ENCODE peak calls at places on chromosomes 13 and 19, in six cellular contexts. One of them, this sample, is unnamed.

GRCh38 chr19:15476334-15476733 is 3.0 kb downstream of the PGLYRP2 start:
- DNase-seq in left lung: no peak
- DNase-seq in psoas muscle: no peak
- DNase-seq in RWPE1: no peak
- DNase-seq in fibroblast of lung: no peak
- DNase-seq in stimulated activated CD8-positive, alpha-beta memory T cell treated with anti-CD3 and anti-CD28 coated beads, Interleukin-12 subunit alpha, Interleukin-12 subunit beta, amount 100 ng/mL, for 1 hour: no peak
- DNase-seq in this sample: no peak

GRCh38 chr19:10670187-10670586 is 16.0 kb downstream of the ILF3 start:
- DNase-seq in left lung: no peak
- DNase-seq in psoas muscle: no peak
- DNase-seq in RWPE1: no peak
- DNase-seq in fibroblast of lung: no peak
- DNase-seq in stimulated activated CD8-positive, alpha-beta memory T cell treated with anti-CD3 and anti-CD28 coated beads, Interleukin-12 subunit alpha, Interleukin-12 subunit beta, amount 100 ng/mL, for 1 hour: no peak
- DNase-seq in this sample: no peak

GRCh38 chr13:93714171-93714570 is 487.6 kb downstream of the GPC6 start:
- DNase-seq in left lung: no peak
- DNase-seq in psoas muscle: no peak
- DNase-seq in RWPE1: no peak
- DNase-seq in fibroblast of lung: no peak
- DNase-seq in stimulated activated CD8-positive, alpha-beta memory T cell treated with anti-CD3 and anti-CD28 coated beads, Interleukin-12 subunit alpha, Interleukin-12 subunit beta, amount 100 ng/mL, for 1 hour: no peak
- DNase-seq in this sample: no peak

GRCh38 chr13:19089315-19089714 is 92.3 kb downstream of the TUBA3C start:
- DNase-seq in left lung: no peak
- DNase-seq in psoas muscle: no peak
- DNase-seq in RWPE1: no peak
- DNase-seq in fibroblast of lung: no peak
- DNase-seq in stimulated activated CD8-positive, alpha-beta memory T cell treated with anti-CD3 and anti-CD28 coated beads, Interleukin-12 subunit alpha, Interleukin-12 subunit beta, amount 100 ng/mL, for 1 hour: no peak
- DNase-seq in this sample: no peak

GRCh38 chr13:79830426-79830825 is 349.5 kb downstream of the NDFIP2 start:
- DNase-seq in left lung: no peak
- DNase-seq in psoas muscle: no peak
- DNase-seq in RWPE1: no peak
- DNase-seq in fibroblast of lung: no peak
- DNase-seq in stimulated activated CD8-positive, alpha-beta memory T cell treated with anti-CD3 and anti-CD28 coated beads, Interleukin-12 subunit alpha, Interleukin-12 subunit beta, amount 100 ng/mL, for 1 hour: no peak
- DNase-seq in this sample: no peak

GRCh38 chr13:60331249-60332012 is 65.6 kb upstream of the TDRD3 start:
- DNase-seq in left lung: no peak
- DNase-seq in psoas muscle: no peak
- DNase-seq in RWPE1: no peak
- DNase-seq in fibroblast of lung: no peak
- DNase-seq in stimulated activated CD8-positive, alpha-beta memory T cell treated with anti-CD3 and anti-CD28 coated beads, Interleukin-12 subunit alpha, Interleukin-12 subunit beta, amount 100 ng/mL, for 1 hour: no peak
- DNase-seq in this sample: no peak

GRCh38 chr13:111099292-111099691 is 15.8 kb upstream of the ARHGEF7 start:
- DNase-seq in left lung: no peak
- DNase-seq in psoas muscle: no peak
- DNase-seq in RWPE1: no peak
- DNase-seq in fibroblast of lung: no peak
- DNase-seq in stimulated activated CD8-positive, alpha-beta memory T cell treated with anti-CD3 and anti-CD28 coated beads, Interleukin-12 subunit alpha, Interleukin-12 subunit beta, amount 100 ng/mL, for 1 hour: no peak
- DNase-seq in this sample: no peak

GRCh38 chr13:94780421-94780820 is 68.1 kb upstream of the SOX21 start:
- DNase-seq in left lung: no peak
- DNase-seq in psoas muscle: no peak
- DNase-seq in RWPE1: no peak
- DNase-seq in fibroblast of lung: no peak
- DNase-seq in stimulated activated CD8-positive, alpha-beta memory T cell treated with anti-CD3 and anti-CD28 coated beads, Interleukin-12 subunit alpha, Interleukin-12 subunit beta, amount 100 ng/mL, for 1 hour: no peak
- DNase-seq in this sample: no peak

GRCh38 chr13:24443366-24443765 is 69.2 kb downstream of the PARP4 start:
- DNase-seq in left lung: no peak
- DNase-seq in psoas muscle: no peak
- DNase-seq in RWPE1: no peak
- DNase-seq in fibroblast of lung: no peak
- DNase-seq in stimulated activated CD8-positive, alpha-beta memory T cell treated with anti-CD3 and anti-CD28 coated beads, Interleukin-12 subunit alpha, Interleukin-12 subunit beta, amount 100 ng/mL, for 1 hour: no peak
- DNase-seq in this sample: no peak

GRCh38 chr19:3538965-3539742 is at the start of gene TEKTIP1:
- DNase-seq in left lung: no peak
- DNase-seq in psoas muscle: no peak
- DNase-seq in RWPE1: no peak
- DNase-seq in fibroblast of lung: no peak
- DNase-seq in stimulated activated CD8-positive, alpha-beta memory T cell treated with anti-CD3 and anti-CD28 coated beads, Interleukin-12 subunit alpha, Interleukin-12 subunit beta, amount 100 ng/mL, for 1 hour: no peak
- DNase-seq in this sample: peak

GRCh38 chr13:52995946-52996345 is 32.7 kb upstream of the OLFM4 start:
- DNase-seq in left lung: no peak
- DNase-seq in psoas muscle: no peak
- DNase-seq in RWPE1: no peak
- DNase-seq in fibroblast of lung: no peak
- DNase-seq in stimulated activated CD8-positive, alpha-beta memory T cell treated with anti-CD3 and anti-CD28 coated beads, Interleukin-12 subunit alpha, Interleukin-12 subunit beta, amount 100 ng/mL, for 1 hour: no peak
- DNase-seq in this sample: no peak

GRCh38 chr19:18768997-18769891 is 21.9 kb downstream of the COMP start:
- DNase-seq in left lung: peak
- DNase-seq in psoas muscle: no peak
- DNase-seq in RWPE1: no peak
- DNase-seq in fibroblast of lung: no peak
- DNase-seq in stimulated activated CD8-positive, alpha-beta memory T cell treated with anti-CD3 and anti-CD28 coated beads, Interleukin-12 subunit alpha, Interleukin-12 subunit beta, amount 100 ng/mL, for 1 hour: no peak
- DNase-seq in this sample: no peak

GRCh38 chr19:49581007-49581508 is at the start of gene PRRG2:
- DNase-seq in left lung: peak
- DNase-seq in psoas muscle: no peak
- DNase-seq in RWPE1: no peak
- DNase-seq in fibroblast of lung: no peak
- DNase-seq in stimulated activated CD8-positive, alpha-beta memory T cell treated with anti-CD3 and anti-CD28 coated beads, Interleukin-12 subunit alpha, Interleukin-12 subunit beta, amount 100 ng/mL, for 1 hour: no peak
- DNase-seq in this sample: no peak

GRCh38 chr19:47405197-47405550 is 14.2 kb downstream of the MEIS3 start:
- DNase-seq in left lung: no peak
- DNase-seq in psoas muscle: no peak
- DNase-seq in RWPE1: no peak
- DNase-seq in fibroblast of lung: no peak
- DNase-seq in stimulated activated CD8-positive, alpha-beta memory T cell treated with anti-CD3 and anti-CD28 coated beads, Interleukin-12 subunit alpha, Interleukin-12 subunit beta, amount 100 ng/mL, for 1 hour: no peak
- DNase-seq in this sample: no peak

GRCh38 chr13:19940106-19940505 is 18.4 kb upstream of the ZMYM2 start:
- DNase-seq in left lung: no peak
- DNase-seq in psoas muscle: no peak
- DNase-seq in RWPE1: no peak
- DNase-seq in fibroblast of lung: no peak
- DNase-seq in stimulated activated CD8-positive, alpha-beta memory T cell treated with anti-CD3 and anti-CD28 coated beads, Interleukin-12 subunit alpha, Interleukin-12 subunit beta, amount 100 ng/mL, for 1 hour: no peak
- DNase-seq in this sample: no peak

GRCh38 chr19:18401580-18402112 is 4.2 kb upstream of the LRRC25 start:
- DNase-seq in left lung: no peak
- DNase-seq in psoas muscle: peak
- DNase-seq in RWPE1: no peak
- DNase-seq in fibroblast of lung: peak
- DNase-seq in stimulated activated CD8-positive, alpha-beta memory T cell treated with anti-CD3 and anti-CD28 coated beads, Interleukin-12 subunit alpha, Interleukin-12 subunit beta, amount 100 ng/mL, for 1 hour: no peak
- DNase-seq in this sample: no peak

GRCh38 chr19:6503407-6504201 is 1.5 kb upstream of the TUBB4A start:
- DNase-seq in left lung: no peak
- DNase-seq in psoas muscle: no peak
- DNase-seq in RWPE1: no peak
- DNase-seq in fibroblast of lung: no peak
- DNase-seq in stimulated activated CD8-positive, alpha-beta memory T cell treated with anti-CD3 and anti-CD28 coated beads, Interleukin-12 subunit alpha, Interleukin-12 subunit beta, amount 100 ng/mL, for 1 hour: no peak
- DNase-seq in this sample: no peak

GRCh38 chr13:91698308-91698707 is 299.9 kb downstream of the GPC5 start:
- DNase-seq in left lung: no peak
- DNase-seq in psoas muscle: no peak
- DNase-seq in RWPE1: no peak
- DNase-seq in fibroblast of lung: no peak
- DNase-seq in stimulated activated CD8-positive, alpha-beta memory T cell treated with anti-CD3 and anti-CD28 coated beads, Interleukin-12 subunit alpha, Interleukin-12 subunit beta, amount 100 ng/mL, for 1 hour: no peak
- DNase-seq in this sample: no peak

GRCh38 chr13:60211548-60211947 is 47.8 kb upstream of the DIAPH3 start:
- DNase-seq in left lung: no peak
- DNase-seq in psoas muscle: no peak
- DNase-seq in RWPE1: no peak
- DNase-seq in fibroblast of lung: no peak
- DNase-seq in stimulated activated CD8-positive, alpha-beta memory T cell treated with anti-CD3 and anti-CD28 coated beads, Interleukin-12 subunit alpha, Interleukin-12 subunit beta, amount 100 ng/mL, for 1 hour: no peak
- DNase-seq in this sample: no peak

GRCh38 chr19:55090564-55090963 is 14.9 kb downstream of the EPS8L1 start:
- DNase-seq in left lung: peak
- DNase-seq in psoas muscle: no peak
- DNase-seq in RWPE1: no peak
- DNase-seq in fibroblast of lung: no peak
- DNase-seq in stimulated activated CD8-positive, alpha-beta memory T cell treated with anti-CD3 and anti-CD28 coated beads, Interleukin-12 subunit alpha, Interleukin-12 subunit beta, amount 100 ng/mL, for 1 hour: no peak
- DNase-seq in this sample: no peak

GRCh38 chr13:100040196-100040595 is 48.7 kb upstream of the PCCA start:
- DNase-seq in left lung: no peak
- DNase-seq in psoas muscle: no peak
- DNase-seq in RWPE1: no peak
- DNase-seq in fibroblast of lung: no peak
- DNase-seq in stimulated activated CD8-positive, alpha-beta memory T cell treated with anti-CD3 and anti-CD28 coated beads, Interleukin-12 subunit alpha, Interleukin-12 subunit beta, amount 100 ng/mL, for 1 hour: no peak
- DNase-seq in this sample: no peak

GRCh38 chr13:33125821-33126570 is 109.8 kb downstream of the KL start:
- DNase-seq in left lung: no peak
- DNase-seq in psoas muscle: peak
- DNase-seq in RWPE1: peak
- DNase-seq in fibroblast of lung: peak
- DNase-seq in stimulated activated CD8-positive, alpha-beta memory T cell treated with anti-CD3 and anti-CD28 coated beads, Interleukin-12 subunit alpha, Interleukin-12 subunit beta, amount 100 ng/mL, for 1 hour: no peak
- DNase-seq in this sample: peak

GRCh38 chr19:45469132-45469834 is 1.5 kb downstream of the FOSB start:
- DNase-seq in left lung: peak
- DNase-seq in psoas muscle: peak
- DNase-seq in RWPE1: peak
- DNase-seq in fibroblast of lung: peak
- DNase-seq in stimulated activated CD8-positive, alpha-beta memory T cell treated with anti-CD3 and anti-CD28 coated beads, Interleukin-12 subunit alpha, Interleukin-12 subunit beta, amount 100 ng/mL, for 1 hour: peak
- DNase-seq in this sample: peak

GRCh38 chr19:33740811-33741396 is 55.8 kb upstream of the KCTD15 start:
- DNase-seq in left lung: no peak
- DNase-seq in psoas muscle: no peak
- DNase-seq in RWPE1: peak
- DNase-seq in fibroblast of lung: peak
- DNase-seq in stimulated activated CD8-positive, alpha-beta memory T cell treated with anti-CD3 and anti-CD28 coated beads, Interleukin-12 subunit alpha, Interleukin-12 subunit beta, amount 100 ng/mL, for 1 hour: no peak
- DNase-seq in this sample: peak

GRCh38 chr13:20159646-20160345 is 1.1 kb downstream of the GJA3 start:
- DNase-seq in left lung: no peak
- DNase-seq in psoas muscle: no peak
- DNase-seq in RWPE1: no peak
- DNase-seq in fibroblast of lung: peak
- DNase-seq in stimulated activated CD8-positive, alpha-beta memory T cell treated with anti-CD3 and anti-CD28 coated beads, Interleukin-12 subunit alpha, Interleukin-12 subunit beta, amount 100 ng/mL, for 1 hour: no peak
- DNase-seq in this sample: no peak

GRCh38 chr13:94674609-94675348 is 37.6 kb downstream of the SOX21 start:
- DNase-seq in left lung: no peak
- DNase-seq in psoas muscle: no peak
- DNase-seq in RWPE1: peak
- DNase-seq in fibroblast of lung: peak
- DNase-seq in stimulated activated CD8-positive, alpha-beta memory T cell treated with anti-CD3 and anti-CD28 coated beads, Interleukin-12 subunit alpha, Interleukin-12 subunit beta, amount 100 ng/mL, for 1 hour: peak
- DNase-seq in this sample: peak

GRCh38 chr13:114021464-114022308 is 47.8 kb upstream of the C13orf46 start:
- DNase-seq in left lung: peak
- DNase-seq in psoas muscle: no peak
- DNase-seq in RWPE1: no peak
- DNase-seq in fibroblast of lung: no peak
- DNase-seq in stimulated activated CD8-positive, alpha-beta memory T cell treated with anti-CD3 and anti-CD28 coated beads, Interleukin-12 subunit alpha, Interleukin-12 subunit beta, amount 100 ng/mL, for 1 hour: no peak
- DNase-seq in this sample: no peak

GRCh38 chr19:41939861-41940442 is 11.7 kb upstream of the ERFL start:
- DNase-seq in left lung: peak
- DNase-seq in psoas muscle: no peak
- DNase-seq in RWPE1: no peak
- DNase-seq in fibroblast of lung: no peak
- DNase-seq in stimulated activated CD8-positive, alpha-beta memory T cell treated with anti-CD3 and anti-CD28 coated beads, Interleukin-12 subunit alpha, Interleukin-12 subunit beta, amount 100 ng/mL, for 1 hour: no peak
- DNase-seq in this sample: peak

GRCh38 chr13:112711528-112712265 is 21.9 kb downstream of the ATP11A start:
- DNase-seq in left lung: peak
- DNase-seq in psoas muscle: peak
- DNase-seq in RWPE1: peak
- DNase-seq in fibroblast of lung: peak
- DNase-seq in stimulated activated CD8-positive, alpha-beta memory T cell treated with anti-CD3 and anti-CD28 coated beads, Interleukin-12 subunit alpha, Interleukin-12 subunit beta, amount 100 ng/mL, for 1 hour: no peak
- DNase-seq in this sample: peak

GRCh38 chr13:112178769-112179168 is 111.8 kb downstream of the SOX1 start:
- DNase-seq in left lung: no peak
- DNase-seq in psoas muscle: no peak
- DNase-seq in RWPE1: no peak
- DNase-seq in fibroblast of lung: no peak
- DNase-seq in stimulated activated CD8-positive, alpha-beta memory T cell treated with anti-CD3 and anti-CD28 coated beads, Interleukin-12 subunit alpha, Interleukin-12 subunit beta, amount 100 ng/mL, for 1 hour: no peak
- DNase-seq in this sample: no peak

GRCh38 chr19:29620931-29621351 is 14.9 kb downstream of the POP4 start:
- DNase-seq in left lung: no peak
- DNase-seq in psoas muscle: peak
- DNase-seq in RWPE1: no peak
- DNase-seq in fibroblast of lung: no peak
- DNase-seq in stimulated activated CD8-positive, alpha-beta memory T cell treated with anti-CD3 and anti-CD28 coated beads, Interleukin-12 subunit alpha, Interleukin-12 subunit beta, amount 100 ng/mL, for 1 hour: no peak
- DNase-seq in this sample: no peak

GRCh38 chr13:114017028-114017630 is 43.3 kb upstream of the C13orf46 start:
- DNase-seq in left lung: peak
- DNase-seq in psoas muscle: no peak
- DNase-seq in RWPE1: no peak
- DNase-seq in fibroblast of lung: peak
- DNase-seq in stimulated activated CD8-positive, alpha-beta memory T cell treated with anti-CD3 and anti-CD28 coated beads, Interleukin-12 subunit alpha, Interleukin-12 subunit beta, amount 100 ng/mL, for 1 hour: no peak
- DNase-seq in this sample: no peak

GRCh38 chr19:39398297-39398864 is 7.2 kb downstream of the MED29 start:
- DNase-seq in left lung: peak
- DNase-seq in psoas muscle: peak
- DNase-seq in RWPE1: peak
- DNase-seq in fibroblast of lung: peak
- DNase-seq in stimulated activated CD8-positive, alpha-beta memory T cell treated with anti-CD3 and anti-CD28 coated beads, Interleukin-12 subunit alpha, Interleukin-12 subunit beta, amount 100 ng/mL, for 1 hour: no peak
- DNase-seq in this sample: no peak

This sample was measured in HTR-8/SVneo.